ENCODE peak calls at places on chromosomes 4 and X, in five cellular contexts. G, R, I, Z and Y are unnamed samples. For H3K36me3, the result is how much of the 10 kb centered on the place peaks cover.

GRCh38 chrX:132489256-132490085 is 633 bp upstream of the MBNL3 start:
- DNase-seq in G (no peak), R (peak), I (peak), Z (no peak), Y (peak)

GRCh38 chr4:98546910-98547544 is 111.4 kb downstream of the TSPAN5 start:
- DNase-seq in G (no peak), R (peak), I (no peak), Z (no peak), Y (no peak)

GRCh38 chr4:54400802-54401201 is 171.7 kb downstream of the PDGFRA start:
- DNase-seq in G (no peak), R (no peak), I (no peak), Z (no peak), Y (no peak)

GRCh38 chr4:101291198-101291597 is 56.1 kb downstream of the PPP3CA start:
- DNase-seq in G (no peak), R (no peak), I (no peak), Z (no peak), Y (no peak)

GRCh38 chr4:11489449-11490083 is 60.9 kb upstream of the HS3ST1 start:
- DNase-seq in G (no peak), R (no peak), I (no peak), Z (no peak), Y (no peak)

GRCh38 chr4:3634281-3635089 is 102.3 kb upstream of the LRPAP1 start:
- DNase-seq in G (no peak), R (no peak), I (no peak), Z (no peak), Y (no peak)

GRCh38 chr4:182704903-182705302 is 212.3 kb downstream of the DCTD start:
- DNase-seq in G (no peak), R (no peak), I (no peak), Z (no peak), Y (no peak)

GRCh38 chr4:8290701-8290970 is 21.1 kb downstream of the HTRA3 start:
- DNase-seq in G (no peak), R (peak), I (peak), Z (no peak), Y (peak)

GRCh38 chr4:185830263-185830994 is 18.4 kb upstream of the SORBS2 start:
- DNase-seq in G (no peak), R (no peak), I (no peak), Z (no peak), Y (no peak)

GRCh38 chr4:89175611-89176010 is 64.3 kb downstream of the TIGD2 start:
- DNase-seq in G (no peak), R (no peak), I (no peak), Z (no peak), Y (no peak)

GRCh38 chrX:65407157-65407626 is 127.4 kb downstream of the LAS1L start:
- DNase-seq in G (no peak), R (no peak), I (no peak), Z (no peak), Y (no peak)

GRCh38 chr4:119299221-119300071 is 22.5 kb downstream of the FABP2 start:
- DNase-seq in G (no peak), R (no peak), I (no peak), Z (no peak), Y (no peak)

GRCh38 chrX:120697053-120697452 is 67.2 kb upstream of the C1GALT1C1 start:
- DNase-seq in G (no peak), R (no peak), I (no peak), Z (peak), Y (no peak)

GRCh38 chr4:164748375-164748774 is 5.6 kb upstream of the SMIM31 start:
- DNase-seq in G (peak), R (no peak), I (no peak), Z (no peak), Y (no peak)

DNA sequence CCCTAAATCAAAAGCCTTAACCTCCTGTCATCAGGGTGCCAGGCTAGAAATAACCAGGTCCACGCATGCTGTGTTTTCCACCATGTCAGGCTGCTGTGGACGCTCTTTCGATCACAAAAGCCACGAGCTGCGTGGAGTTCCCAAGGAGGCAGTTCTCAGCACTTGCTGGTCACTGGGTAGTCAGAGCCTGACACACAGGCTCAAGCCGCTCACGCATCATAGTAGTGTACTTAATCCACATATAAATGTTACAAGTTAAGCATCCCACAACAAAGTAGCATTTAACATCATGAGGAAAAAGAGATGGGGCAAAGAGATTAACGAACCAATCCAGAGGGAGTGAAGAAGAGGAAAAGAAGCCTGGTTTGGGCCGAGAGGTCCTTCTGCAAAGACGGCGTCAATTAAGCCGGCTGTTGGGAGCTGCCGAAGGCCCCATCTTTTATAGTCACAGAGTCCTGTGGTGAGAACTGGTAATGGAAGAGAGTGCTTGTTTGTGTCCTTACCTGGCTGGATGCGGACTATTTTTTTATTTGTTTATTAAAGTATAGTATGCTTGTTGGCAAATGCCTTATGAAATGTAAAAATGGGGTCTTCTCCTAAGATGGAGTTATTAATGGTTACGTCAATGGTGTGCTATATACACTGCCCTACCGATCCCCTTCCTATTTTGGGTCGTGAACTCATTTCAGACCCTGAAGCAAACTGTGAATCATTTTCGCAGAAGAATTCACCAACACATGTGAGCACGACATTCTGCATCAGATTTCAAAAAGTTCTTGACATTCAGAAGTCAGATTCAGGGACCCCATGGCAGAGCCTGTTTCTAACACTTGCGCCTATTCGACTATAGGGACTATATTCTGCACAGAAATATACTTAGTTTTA is 675 bp downstream of the PRIMPOL start:
- DNase-seq in G (no peak), R (no peak), I (no peak), Z (no peak), Y (no peak)
- TF ChIP-seq CTCF in G (no peak), R (no peak), I (no peak), Z (no peak), Y (no peak)

GRCh38 chrX:53550756-53551463 is 116.7 kb upstream of the HSD17B10 start:
- DNase-seq in G (no peak), R (no peak), I (no peak), Z (no peak), Y (no peak)
- H3K36me3 ChIP-seq in G (under half), R (under half), I (half or more), Z (under half), Y (half or more)

GRCh38 chr4:33386761-33387160 is 2666.6 kb downstream of the PCDH7 start:
- DNase-seq in G (no peak), R (no peak), I (no peak), Z (no peak), Y (no peak)
- TF ChIP-seq CTCF in G (peak), R (no peak), I (no peak), Z (no peak), Y (peak)

DNA sequence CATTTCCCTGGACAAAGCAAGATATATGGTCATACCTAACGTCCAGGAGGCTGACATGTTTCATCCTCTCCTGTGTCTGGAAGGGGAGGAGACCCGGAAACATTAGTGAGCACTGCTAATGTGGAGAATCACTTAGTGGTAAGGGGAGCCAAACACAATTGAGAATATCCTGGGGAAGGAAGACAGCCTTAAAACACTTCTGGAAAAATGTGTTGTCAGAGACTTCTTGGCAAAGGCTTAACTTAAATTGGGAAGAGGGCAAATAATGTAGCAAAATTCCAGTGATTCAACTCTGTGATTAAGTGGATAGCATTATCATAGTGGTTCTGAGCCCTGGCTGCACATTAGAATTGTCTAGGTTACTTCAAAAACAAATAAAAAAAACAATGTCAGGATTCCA is 39.5 kb downstream of the SPARCL1 start:
- DNase-seq in G (no peak), R (no peak), I (no peak), Z (no peak), Y (no peak)
- H3K36me3 ChIP-seq in G (under half), R (under half), I (under half), Z (under half), Y (under half)

GRCh38 chr4:142983111-142983510 is 137.0 kb upstream of the INPP4B start:
- DNase-seq in G (no peak), R (no peak), I (no peak), Z (no peak), Y (no peak)

GRCh38 chr4:142983612-142984011 is 137.5 kb upstream of the INPP4B start:
- DNase-seq in G (no peak), R (no peak), I (no peak), Z (no peak), Y (no peak)

DNA sequence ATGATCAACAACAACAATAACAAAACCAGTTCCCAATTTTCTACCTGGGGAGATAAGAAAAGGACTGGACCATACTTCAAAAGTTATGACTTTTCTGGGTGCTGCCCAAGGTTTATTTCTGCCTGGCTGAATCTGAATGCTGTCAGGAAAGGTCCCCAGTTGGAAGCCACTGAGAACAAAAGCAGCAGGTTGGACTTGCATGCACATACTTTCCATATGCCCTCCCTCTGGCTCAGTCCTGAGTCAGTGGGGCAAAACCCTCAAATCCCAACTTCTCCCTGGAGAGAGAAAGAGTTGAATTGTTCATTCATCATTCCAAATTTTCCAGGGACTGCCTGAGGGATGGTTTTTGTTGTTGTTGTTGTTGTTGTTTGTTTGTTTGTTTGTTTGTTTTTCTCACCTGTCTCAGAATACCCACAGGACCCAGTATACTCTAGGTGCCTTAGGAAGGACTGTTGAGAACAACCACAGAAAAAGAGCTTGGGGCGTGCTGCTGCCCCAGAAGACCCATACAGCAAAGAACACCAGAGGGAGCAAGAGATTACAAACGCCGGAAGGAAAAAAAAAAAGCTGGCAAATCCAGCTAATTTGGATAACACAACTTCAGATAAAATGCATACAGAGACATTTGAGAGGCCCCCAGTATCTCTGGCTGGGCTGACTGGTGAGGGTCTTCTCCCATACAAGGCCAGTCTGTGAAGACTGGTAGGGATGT is 138.9 kb upstream of the INPP4B start:
- DNase-seq in G (peak), R (no peak), I (no peak), Z (no peak), Y (no peak)
- TF ChIP-seq CTCF in G (peak), R (no peak), I (no peak), Z (no peak), Y (peak)

GRCh38 chr4:10091531-10092181 is 24.9 kb downstream of the WDR1 start:
- DNase-seq in G (no peak), R (no peak), I (no peak), Z (no peak), Y (no peak)
- H3K36me3 ChIP-seq in G (half or more), R (under half), I (half or more), Z (half or more), Y (half or more)

GRCh38 chr4:7037425-7037824 is 5.7 kb upstream of the TADA2B start:
- DNase-seq in G (no peak), R (no peak), I (no peak), Z (no peak), Y (no peak)
- TF ChIP-seq CTCF in G (no peak), R (no peak), I (no peak), Z (no peak), Y (peak)

GRCh38 chr4:6999172-7000086 is 43.7 kb upstream of the TADA2B start:
- DNase-seq in G (peak), R (no peak), I (no peak), Z (no peak), Y (no peak)
- H3K36me3 ChIP-seq in G (under half), R (under half), I (half or more), Z (under half), Y (half or more)

GRCh38 chr4:6873291-6873690 is 36.3 kb upstream of the TBC1D14 start:
- DNase-seq in G (no peak), R (no peak), I (no peak), Z (no peak), Y (no peak)
- TF ChIP-seq CTCF in G (peak), R (no peak), I (no peak), Z (no peak), Y (peak)

GRCh38 chr4:70802923-70803605 is 36.6 kb downstream of the GRSF1 start:
- DNase-seq in G (no peak), R (no peak), I (no peak), Z (no peak), Y (no peak)
- H3K36me3 ChIP-seq in G (under half), R (under half), I (under half), Z (under half), Y (under half)